ENCODE peak calls at places on chromosome 14, in six cellular contexts. S is GM04503, X is Caco-2, Q is HuH-7, C is H7, K is PC-9. F is an unnamed sample.

GRCh38 chr14:82075566-82075965 is 541.9 kb upstream of the SEL1L start:
- DNase-seq in X (peak), S (no peak), K (no peak), C (peak), Q (peak), F (peak)

GRCh38 chr14:94748667-94749347 is 21.1 kb downstream of the GSC start:
- DNase-seq in K (no peak), S (no peak), X (peak), Q (peak), C (peak), F (peak)

GRCh38 chr14:36941783-36942521 is 230.5 kb downstream of the SLC25A21 start:
- DNase-seq in K (peak), X (peak), Q (peak), C (peak), S (no peak), F (peak)

GRCh38 chr14:100653409-100653808 is 66.2 kb upstream of the BEGAIN start:
- DNase-seq in S (no peak), K (no peak), X (no peak), C (peak), Q (peak), F (no peak)

GRCh38 chr14:94673071-94673470 is 60.9 kb downstream of the SERPINA3 start:
- DNase-seq in Q (no peak), C (no peak), S (no peak), K (no peak), X (no peak), F (no peak)

GRCh38 chr14:32622742-32623141 is 293.6 kb downstream of the AKAP6 start:
- DNase-seq in C (no peak), Q (no peak), K (no peak), X (no peak), S (no peak), F (no peak)

GRCh38 chr14:33704486-33704885 is 246.4 kb downstream of the EGLN3 start:
- DNase-seq in S (no peak), K (peak), C (no peak), X (no peak), Q (no peak), F (no peak)

GRCh38 chr14:45103806-45104205 is 19.9 kb downstream of the PRPF39 start:
- DNase-seq in S (no peak), Q (no peak), X (no peak), C (no peak), K (no peak), F (no peak)

GRCh38 chr14:74962493-74962892 is 7.1 kb upstream of the PGF start:
- DNase-seq in K (no peak), S (no peak), C (no peak), X (no peak), Q (no peak), F (no peak)

GRCh38 chr14:74262076-74262475 is 22.8 kb downstream of the VSX2 start:
- DNase-seq in K (no peak), Q (no peak), S (no peak), X (no peak), C (no peak), F (no peak)

GRCh38 chr14:28298156-28298555 is 468.4 kb upstream of the FOXG1 start:
- DNase-seq in X (no peak), K (no peak), Q (no peak), S (no peak), C (no peak), F (no peak)

GRCh38 chr14:69355955-69356321 is 42.2 kb downstream of the ERH start:
- DNase-seq in K (no peak), S (peak), C (peak), X (no peak), Q (no peak), F (peak)

GRCh38 chr14:94048676-94049624 is 22.8 kb downstream of the OTUB2 start:
- DNase-seq in K (no peak), X (no peak), C (no peak), S (no peak), Q (no peak), F (no peak)

GRCh38 chr14:102822311-102822863 is 45.1 kb downstream of the TRAF3 start:
- DNase-seq in K (no peak), X (no peak), C (no peak), S (no peak), Q (no peak), F (no peak)

GRCh38 chr14:60381909-60382308 is 104.0 kb downstream of the C14orf39 start:
- DNase-seq in S (no peak), X (peak), K (no peak), Q (peak), C (no peak), F (no peak)

GRCh38 chr14:54857830-54858269 is 44.8 kb downstream of the GCH1 start:
- DNase-seq in Q (no peak), C (no peak), K (no peak), X (no peak), S (no peak), F (peak)

GRCh38 chr14:95662376-95663186 is 23.6 kb upstream of the TCL1B start:
- DNase-seq in C (no peak), X (peak), Q (no peak), K (no peak), S (no peak), F (no peak)

GRCh38 chr14:96255501-96256366 is at the start of gene BDKRB1:
- DNase-seq in C (no peak), X (no peak), Q (no peak), S (peak), K (peak), F (peak)

GRCh38 chr14:104873380-104874055 is 8.4 kb downstream of the CEP170B start:
- DNase-seq in S (no peak), Q (no peak), C (no peak), X (no peak), K (no peak), F (no peak)

GRCh38 chr14:53004976-53005375 is 54.1 kb upstream of the FERMT2 start:
- DNase-seq in X (no peak), K (no peak), Q (no peak), S (no peak), C (no peak), F (no peak)

GRCh38 chr14:50000215-50001145 is 107.6 kb downstream of the ARF6 start:
- DNase-seq in X (peak), C (peak), K (peak), Q (no peak), S (peak), F (peak)

GRCh38 chr14:24843494-24843893 is 206.5 kb downstream of the STXBP6 start:
- DNase-seq in Q (no peak), S (no peak), K (no peak), X (no peak), C (no peak), F (no peak)